ENCODE peak calls at places on chromosomes 16 and 17, in four cellular contexts. X is A172; Q is left colon; P is activated T-helper 9 cell treated with anti-CD3 and anti-CD28 coated beads, Interleukin-2, amount 50 U/mL, for 16 hours. V is an unnamed sample.
A peak's percentile ranks its signal among the peaks of the same experiment; 100 is the strongest.

GRCh38 chr17:50783193-50783660 is 15.9 kb upstream of the ANKRD40CL start:
- DNase-seq in P (peak; percentile 67), Q (peak; percentile 74), X (peak; percentile 86), V (peak; percentile 67)

GRCh38 chr16:88764913-88765349 is 20.1 kb downstream of the PIEZO1 start:
- DNase-seq in Q (no peak), P (no peak), X (peak; percentile 94), V (no peak)

GRCh38 chr16:3088925-3089716 is 10.0 kb downstream of the ZSCAN10 start:
- DNase-seq in X (no peak), Q (no peak), P (no peak), V (no peak)

GRCh38 chr16:71893888-71894228 is 1.5 kb upstream of the IST1 start:
- DNase-seq in X (no peak), P (no peak), Q (no peak), V (no peak)

GRCh38 chr17:5418858-5419355 is 555 bp downstream of the NUP88 start:
- DNase-seq in P (peak; percentile 42), X (peak; percentile 40), Q (peak; percentile 68), V (no peak)

GRCh38 chr16:2792945-2793344 is 5.3 kb upstream of the PRSS41 start:
- DNase-seq in Q (no peak), X (no peak), P (no peak), V (no peak)

GRCh38 chr17:77829871-77830799 is 128.4 kb upstream of the TNRC6C start:
- DNase-seq in X (peak; percentile 69), Q (no peak), P (no peak), V (no peak)

GRCh38 chr16:24853830-24854229 is 8.1 kb downstream of the SLC5A11 start:
- DNase-seq in P (no peak), Q (no peak), X (peak; percentile 46), V (no peak)

GRCh38 chr16:75263291-75263962 is 12.0 kb upstream of the BCAR1 start:
- DNase-seq in X (no peak), P (no peak), Q (no peak), V (no peak)

GRCh38 chr16:898761-899677 is 71.8 kb downstream of the LMF1 start:
- DNase-seq in P (no peak), X (no peak), Q (no peak), V (no peak)